ENCODE peak calls at places on chromosomes 12 and 14, in five cellular contexts. U, K, X, C and H are unnamed samples.

GRCh38 chr14:85319998-85320397 is 209.9 kb upstream of the FLRT2 start:
- DNase-seq in U (no peak), K (no peak), X (no peak), C (peak; percentile 65), H (peak; percentile 11)

GRCh38 chr12:54060975-54061778 is 7.5 kb downstream of the HOXC4 start:
- DNase-seq in U (no peak), K (no peak), X (no peak), C (no peak), H (no peak)

GRCh38 chr14:20415723-20416622 is 2.7 kb upstream of the TEP1 start:
- DNase-seq in U (no peak), K (peak; percentile 38), X (no peak), C (peak; percentile 74), H (no peak)

GRCh38 chr12:40198601-40199000 is 26.2 kb upstream of the LRRK2 start:
- DNase-seq in U (no peak), K (no peak), X (no peak), C (peak; percentile 6), H (no peak)

GRCh38 chr14:83355609-83356008 is 1822.0 kb upstream of the SEL1L start:
- DNase-seq in U (no peak), K (no peak), X (no peak), C (no peak), H (no peak)

GRCh38 chr12:115354007-115354452 is 670.1 kb upstream of the TBX3 start:
- DNase-seq in U (peak; percentile 56), K (peak; percentile 88), X (peak; percentile 77), C (peak; percentile 98), H (peak; percentile 91)

GRCh38 chr12:27291862-27292261 is 40.8 kb upstream of the BMAL2 start:
- DNase-seq in U (no peak), K (no peak), X (no peak), C (no peak), H (no peak)

GRCh38 chr12:168201-168600 is 45.8 kb downstream of the SLC6A12 start:
- DNase-seq in U (no peak), K (no peak), X (no peak), C (no peak), H (no peak)

GRCh38 chr12:120080043-120080400 is 36.5 kb downstream of the RAB35 start:
- DNase-seq in U (no peak), K (no peak), X (no peak), C (no peak), H (no peak)

GRCh38 chr12:6980740-6981139 is 10.0 kb downstream of the EMG1 start:
- DNase-seq in U (no peak), K (no peak), X (no peak), C (no peak), H (no peak)

GRCh38 chr12:109779382-109779781 is 53.8 kb downstream of the TRPV4 start:
- DNase-seq in U (no peak), K (no peak), X (no peak), C (peak; percentile 26), H (no peak)

GRCh38 chr14:27995688-27996087 is 770.9 kb upstream of the FOXG1 start:
- DNase-seq in U (no peak), K (no peak), X (no peak), C (no peak), H (no peak)

GRCh38 chr12:115324949-115325638 is 641.1 kb upstream of the TBX3 start:
- DNase-seq in U (peak; percentile 32), K (peak; percentile 43), X (no peak), C (no peak), H (no peak)

GRCh38 chr14:98579140-98579539 is 692.9 kb downstream of the BCL11B start:
- DNase-seq in U (no peak), K (no peak), X (no peak), C (peak; percentile 1), H (no peak)

GRCh38 chr12:33942172-33942571 is 80.1 kb upstream of the ALG10 start:
- DNase-seq in U (no peak), K (no peak), X (no peak), C (peak; percentile 8), H (no peak)

GRCh38 chr12:27013606-27014084 is 539 bp downstream of the TM7SF3 start:
- DNase-seq in U (no peak), K (no peak), X (no peak), C (peak; percentile 36), H (no peak)

GRCh38 chr12:46110928-46111699 is 120.7 kb upstream of the SCAF11 start:
- DNase-seq in U (no peak), K (no peak), X (no peak), C (no peak), H (no peak)

GRCh38 chr12:48165089-48166031 is 8.0 kb upstream of the ASB8 start:
- DNase-seq in U (no peak), K (peak; percentile 21), X (no peak), C (peak; percentile 69), H (no peak)

GRCh38 chr14:60553855-60554254 is 44.9 kb downstream of the SIX6 start:
- DNase-seq in U (no peak), K (no peak), X (no peak), C (no peak), H (no peak)

GRCh38 chr14:20350280-20350679 is 6.8 kb downstream of the PARP2 start:
- DNase-seq in U (no peak), K (no peak), X (no peak), C (peak; percentile 53), H (no peak)

GRCh38 chr12:49689236-49689635 is 18.0 kb downstream of the FMNL3 start:
- DNase-seq in U (no peak), K (no peak), X (no peak), C (no peak), H (no peak)

GRCh38 chr12:49692851-49693250 is 14.4 kb downstream of the FMNL3 start:
- DNase-seq in U (no peak), K (no peak), X (no peak), C (no peak), H (no peak)

GRCh38 chr12:49693931-49694439 is 13.2 kb downstream of the FMNL3 start:
- DNase-seq in U (no peak), K (no peak), X (no peak), C (peak; percentile 12), H (no peak)

GRCh38 chr12:49687941-49688340 is 19.3 kb downstream of the FMNL3 start:
- DNase-seq in U (no peak), K (no peak), X (no peak), C (no peak), H (no peak)

GRCh38 chr12:49689785-49690184 is 17.4 kb downstream of the FMNL3 start:
- DNase-seq in U (no peak), K (no peak), X (no peak), C (no peak), H (no peak)
- H3K4me3 ChIP-seq in U (no peak overlapping the region), K (no peak overlapping the region), X (no peak overlapping the region), C (no peak overlapping the region), H (no peak overlapping the region)

GRCh38 chr12:66279127-66279712 is 23.1 kb upstream of the HELB start:
- DNase-seq in U (no peak), K (no peak), X (no peak), C (peak; percentile 41), H (no peak)

GRCh38 chr12:66288121-66288520 is 14.2 kb upstream of the HELB start:
- DNase-seq in U (no peak), K (no peak), X (no peak), C (no peak), H (no peak)

GRCh38 chr12:66287275-66287674 is 15.0 kb upstream of the HELB start:
- DNase-seq in U (no peak), K (no peak), X (no peak), C (no peak), H (no peak)

GRCh38 chr12:66280573-66280972 is 21.7 kb upstream of the HELB start:
- DNase-seq in U (no peak), K (no peak), X (no peak), C (no peak), H (no peak)

GRCh38 chr12:66282244-66282643 is 20.0 kb upstream of the HELB start:
- DNase-seq in U (no peak), K (no peak), X (no peak), C (no peak), H (no peak)
- H3K4me3 ChIP-seq in U (no peak overlapping the region), K (no peak overlapping the region), X (no peak overlapping the region), C (no peak overlapping the region), H (no peak overlapping the region)

GRCh38 chr14:95143813-95144620 is 13.3 kb downstream of the DICER1 start:
- DNase-seq in U (no peak), K (no peak), X (no peak), C (no peak), H (no peak)
- H3K4me3 ChIP-seq in U (no peak overlapping the region), K (no peak overlapping the region), X (no peak overlapping the region), C (no peak overlapping the region), H (no peak overlapping the region)

GRCh38 chr12:79686171-79686570 is 4.6 kb downstream of the PAWR start:
- DNase-seq in U (no peak), K (no peak), X (no peak), C (peak; percentile 41), H (no peak)
- H3K4me3 ChIP-seq in U (no peak overlapping the region), K (no peak overlapping the region), X (peak overlapping the region; percentile 87), C (peak overlapping the region; percentile 87), H (no peak overlapping the region)

GRCh38 chr14:36517242-36518030 is 2.6 kb downstream of the NKX2-1 start:
- DNase-seq in U (no peak), K (no peak), X (no peak), C (no peak), H (no peak)

GRCh38 chr14:36516719-36517241 is 3.3 kb downstream of the NKX2-1 start:
- DNase-seq in U (no peak), K (no peak), X (no peak), C (no peak), H (no peak)

GRCh38 chr14:36518586-36519430 is 1.2 kb downstream of the NKX2-1 start:
- DNase-seq in U (no peak), K (no peak), X (no peak), C (no peak), H (no peak)

GRCh38 chr14:36519431-36520321 is at the start of gene NKX2-1:
- DNase-seq in U (no peak), K (no peak), X (no peak), C (no peak), H (no peak)

DNA sequence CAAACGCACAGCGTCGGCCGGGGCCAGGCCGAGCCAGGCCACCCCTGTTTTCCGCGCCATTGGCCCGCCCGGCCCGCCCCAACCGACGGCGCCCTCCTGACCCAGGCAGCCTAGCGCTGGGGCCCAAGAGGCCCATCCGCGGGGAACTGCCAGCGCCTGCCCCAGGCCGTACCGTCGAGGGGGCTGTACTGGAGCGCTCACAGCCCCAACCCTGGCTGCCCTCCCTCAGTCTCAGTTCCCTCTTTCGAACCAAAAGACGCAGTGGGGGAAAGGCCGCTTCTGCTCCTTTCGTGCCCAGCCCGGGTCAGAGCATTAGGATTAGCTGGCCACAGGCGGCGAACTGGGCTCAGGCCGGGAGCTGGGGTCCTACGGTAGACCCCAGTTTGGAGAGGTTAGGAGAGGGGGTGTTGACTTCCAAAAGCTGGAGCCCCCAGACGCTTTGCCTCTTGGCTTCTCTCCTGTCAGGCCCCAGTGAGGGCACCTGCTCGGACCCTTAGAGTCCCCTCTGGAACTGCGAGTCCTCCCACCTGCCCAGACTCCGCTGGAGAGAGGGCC is 1.9 kb downstream of the NKX2-1 start:
- DNase-seq in U (no peak), K (no peak), X (no peak), C (no peak), H (no peak)
- H3K4me3 ChIP-seq in U (no peak overlapping the region), K (no peak overlapping the region), X (no peak overlapping the region), C (no peak overlapping the region), H (no peak overlapping the region)

GRCh38 chr12:2998789-2999264 is 39.6 kb downstream of the TEAD4 start:
- DNase-seq in U (no peak), K (no peak), X (peak; percentile 86), C (no peak), H (peak; percentile 16)
- H3K4me3 ChIP-seq in U (no peak overlapping the region), K (no peak overlapping the region), X (no peak overlapping the region), C (no peak overlapping the region), H (no peak overlapping the region)

GRCh38 chr12:72273499-72273837 is 1.3 kb downstream of the TRHDE start:
- DNase-seq in U (no peak), K (no peak), X (peak; percentile 13), C (peak; percentile 59), H (no peak)
- H3K4me3 ChIP-seq in U (peak overlapping the region; percentile 53), K (peak overlapping the region; percentile 87), X (peak overlapping the region; percentile 65), C (peak overlapping the region; percentile 98), H (peak overlapping the region; percentile 80)